ENCODE peak calls at places on chromosomes 1 and 21, in nine cellular contexts. One of them, this sample, is unnamed.

GRCh38 chr1:210362526-210362925 is 33.8 kb downstream of the HHAT start:
- DNase-seq in coronary artery: no peak
- DNase-seq in HFFc6: no peak
- DNase-seq in GM18507: no peak
- DNase-seq in GM13976: no peak
- DNase-seq in mammary epithelial cell: no peak
- DNase-seq in NCI-H1417 treated with DMSO at 0.1 percent for 48 hours: no peak
- DNase-seq in GM13977: no peak
- DNase-seq in Daoy: no peak
- DNase-seq in this sample: no peak

GRCh38 chr1:240854367-240854766 is 242.4 kb upstream of the GREM2 start:
- DNase-seq in coronary artery: no peak
- DNase-seq in HFFc6: peak; percentile 60
- DNase-seq in GM18507: no peak
- DNase-seq in GM13976: no peak
- DNase-seq in mammary epithelial cell: no peak
- DNase-seq in NCI-H1417 treated with DMSO at 0.1 percent for 48 hours: no peak
- DNase-seq in GM13977: no peak
- DNase-seq in Daoy: peak; percentile 39
- DNase-seq in this sample: no peak

GRCh38 chr1:7110306-7110705 is 325.1 kb downstream of the CAMTA1 start:
- DNase-seq in coronary artery: no peak
- DNase-seq in HFFc6: peak; percentile 4
- DNase-seq in GM18507: no peak
- DNase-seq in GM13976: no peak
- DNase-seq in mammary epithelial cell: peak; percentile 64
- DNase-seq in NCI-H1417 treated with DMSO at 0.1 percent for 48 hours: no peak
- DNase-seq in GM13977: no peak
- DNase-seq in Daoy: peak; percentile 34
- DNase-seq in this sample: no peak

GRCh38 chr1:23444104-23444533 is 19.6 kb upstream of the TCEA3 start:
- DNase-seq in coronary artery: peak; percentile 82
- DNase-seq in HFFc6: no peak
- DNase-seq in GM18507: no peak
- DNase-seq in GM13976: no peak
- DNase-seq in mammary epithelial cell: no peak
- DNase-seq in NCI-H1417 treated with DMSO at 0.1 percent for 48 hours: no peak
- DNase-seq in GM13977: no peak
- DNase-seq in Daoy: no peak
- DNase-seq in this sample: no peak

GRCh38 chr1:235402457-235403200 is 35.4 kb downstream of the TBCE start:
- DNase-seq in coronary artery: no peak
- DNase-seq in HFFc6: no peak
- DNase-seq in GM18507: no peak
- DNase-seq in GM13976: no peak
- DNase-seq in mammary epithelial cell: no peak
- DNase-seq in NCI-H1417 treated with DMSO at 0.1 percent for 48 hours: no peak
- DNase-seq in GM13977: no peak
- DNase-seq in Daoy: peak; percentile 9
- DNase-seq in this sample: no peak

GRCh38 chr1:58858344-58858673 is 74.5 kb upstream of the JUN start:
- DNase-seq in coronary artery: no peak
- DNase-seq in HFFc6: no peak
- DNase-seq in GM18507: no peak
- DNase-seq in GM13976: no peak
- DNase-seq in mammary epithelial cell: no peak
- DNase-seq in NCI-H1417 treated with DMSO at 0.1 percent for 48 hours: no peak
- DNase-seq in GM13977: no peak
- DNase-seq in Daoy: no peak
- DNase-seq in this sample: no peak

GRCh38 chr1:54699936-54700525 is 15.6 kb upstream of the TTC4 start:
- DNase-seq in coronary artery: no peak
- DNase-seq in HFFc6: no peak
- DNase-seq in GM18507: no peak
- DNase-seq in GM13976: no peak
- DNase-seq in mammary epithelial cell: no peak
- DNase-seq in NCI-H1417 treated with DMSO at 0.1 percent for 48 hours: no peak
- DNase-seq in GM13977: no peak
- DNase-seq in Daoy: no peak
- DNase-seq in this sample: no peak

GRCh38 chr1:17439250-17440073 is at the start of gene RCC2:
- DNase-seq in coronary artery: no peak
- DNase-seq in HFFc6: peak; percentile 71
- DNase-seq in GM18507: peak; percentile 75
- DNase-seq in GM13976: peak; percentile 91
- DNase-seq in mammary epithelial cell: peak; percentile 72
- DNase-seq in NCI-H1417 treated with DMSO at 0.1 percent for 48 hours: peak; percentile 39
- DNase-seq in GM13977: peak; percentile 94
- DNase-seq in Daoy: peak; percentile 78
- DNase-seq in this sample: peak; percentile 48

GRCh38 chr1:117930484-117930883 is 945 bp downstream of the WDR3 start:
- DNase-seq in coronary artery: no peak
- DNase-seq in HFFc6: no peak
- DNase-seq in GM18507: no peak
- DNase-seq in GM13976: no peak
- DNase-seq in mammary epithelial cell: peak; percentile 2
- DNase-seq in NCI-H1417 treated with DMSO at 0.1 percent for 48 hours: no peak
- DNase-seq in GM13977: no peak
- DNase-seq in Daoy: peak; percentile 5
- DNase-seq in this sample: peak; percentile 7

GRCh38 chr21:42009018-42009830 is 936 bp downstream of the ZBTB21 start:
- DNase-seq in coronary artery: peak; percentile 85
- DNase-seq in HFFc6: peak; percentile 51
- DNase-seq in GM18507: no peak
- DNase-seq in GM13976: peak; percentile 50
- DNase-seq in mammary epithelial cell: peak; percentile 60
- DNase-seq in NCI-H1417 treated with DMSO at 0.1 percent for 48 hours: no peak
- DNase-seq in GM13977: peak; percentile 50
- DNase-seq in Daoy: peak; percentile 78
- DNase-seq in this sample: no peak

GRCh38 chr21:43916691-43917514 is 51.9 kb downstream of the AGPAT3 start:
- DNase-seq in coronary artery: no peak
- DNase-seq in HFFc6: no peak
- DNase-seq in GM18507: no peak
- DNase-seq in GM13976: peak; percentile 84
- DNase-seq in mammary epithelial cell: peak; percentile 35
- DNase-seq in NCI-H1417 treated with DMSO at 0.1 percent for 48 hours: no peak
- DNase-seq in GM13977: peak; percentile 86
- DNase-seq in Daoy: no peak
- DNase-seq in this sample: no peak

GRCh38 chr1:178051071-178051470 is 42.8 kb upstream of the RASAL2 start:
- DNase-seq in coronary artery: no peak
- DNase-seq in HFFc6: no peak
- DNase-seq in GM18507: no peak
- DNase-seq in GM13976: no peak
- DNase-seq in mammary epithelial cell: no peak
- DNase-seq in NCI-H1417 treated with DMSO at 0.1 percent for 48 hours: no peak
- DNase-seq in GM13977: no peak
- DNase-seq in Daoy: no peak
- DNase-seq in this sample: no peak

GRCh38 chr1:37123266-37123665 is 89.0 kb upstream of the GRIK3 start:
- DNase-seq in coronary artery: no peak
- DNase-seq in HFFc6: no peak
- DNase-seq in GM18507: no peak
- DNase-seq in GM13976: no peak
- DNase-seq in mammary epithelial cell: no peak
- DNase-seq in NCI-H1417 treated with DMSO at 0.1 percent for 48 hours: no peak
- DNase-seq in GM13977: no peak
- DNase-seq in Daoy: no peak
- DNase-seq in this sample: no peak

GRCh38 chr1:201461783-201462441 is 7.1 kb downstream of the PHLDA3 start:
- DNase-seq in coronary artery: peak; percentile 95
- DNase-seq in HFFc6: peak; percentile 93
- DNase-seq in GM18507: no peak
- DNase-seq in GM13976: no peak
- DNase-seq in mammary epithelial cell: peak; percentile 100
- DNase-seq in NCI-H1417 treated with DMSO at 0.1 percent for 48 hours: no peak
- DNase-seq in GM13977: no peak
- DNase-seq in Daoy: peak; percentile 98
- DNase-seq in this sample: peak; percentile 67

GRCh38 chr1:220565670-220566069 is 37.7 kb downstream of the MARK1 start:
- DNase-seq in coronary artery: no peak
- DNase-seq in HFFc6: no peak
- DNase-seq in GM18507: no peak
- DNase-seq in GM13976: no peak
- DNase-seq in mammary epithelial cell: no peak
- DNase-seq in NCI-H1417 treated with DMSO at 0.1 percent for 48 hours: no peak
- DNase-seq in GM13977: no peak
- DNase-seq in Daoy: no peak
- DNase-seq in this sample: no peak

GRCh38 chr21:39675595-39675994 is 62.9 kb downstream of the B3GALT5 start:
- DNase-seq in coronary artery: no peak
- DNase-seq in HFFc6: no peak
- DNase-seq in GM18507: no peak
- DNase-seq in GM13976: no peak
- DNase-seq in mammary epithelial cell: no peak
- DNase-seq in NCI-H1417 treated with DMSO at 0.1 percent for 48 hours: no peak
- DNase-seq in GM13977: no peak
- DNase-seq in Daoy: no peak
- DNase-seq in this sample: no peak

GRCh38 chr1:102045752-102046151 is 49.0 kb upstream of the OLFM3 start:
- DNase-seq in coronary artery: no peak
- DNase-seq in HFFc6: no peak
- DNase-seq in GM18507: no peak
- DNase-seq in GM13976: no peak
- DNase-seq in mammary epithelial cell: no peak
- DNase-seq in NCI-H1417 treated with DMSO at 0.1 percent for 48 hours: no peak
- DNase-seq in GM13977: no peak
- DNase-seq in Daoy: no peak
- DNase-seq in this sample: no peak

GRCh38 chr1:11339346-11340247 is 66.6 kb downstream of the UBIAD1 start:
- DNase-seq in coronary artery: no peak
- DNase-seq in HFFc6: no peak
- DNase-seq in GM18507: no peak
- DNase-seq in GM13976: no peak
- DNase-seq in mammary epithelial cell: no peak
- DNase-seq in NCI-H1417 treated with DMSO at 0.1 percent for 48 hours: peak; percentile 28
- DNase-seq in GM13977: no peak
- DNase-seq in Daoy: no peak
- DNase-seq in this sample: peak; percentile 73

GRCh38 chr21:29640233-29640554 is 299.6 kb downstream of the GRIK1 start:
- DNase-seq in coronary artery: no peak
- DNase-seq in HFFc6: no peak
- DNase-seq in GM18507: no peak
- DNase-seq in GM13976: no peak
- DNase-seq in mammary epithelial cell: no peak
- DNase-seq in NCI-H1417 treated with DMSO at 0.1 percent for 48 hours: no peak
- DNase-seq in GM13977: no peak
- DNase-seq in Daoy: no peak
- DNase-seq in this sample: no peak

GRCh38 chr1:143619851-143620250 is 351.9 kb downstream of the FAM72C start:
- DNase-seq in coronary artery: no peak
- DNase-seq in HFFc6: no peak
- DNase-seq in GM18507: no peak
- DNase-seq in GM13976: no peak
- DNase-seq in mammary epithelial cell: no peak
- DNase-seq in NCI-H1417 treated with DMSO at 0.1 percent for 48 hours: no peak
- DNase-seq in GM13977: no peak
- DNase-seq in Daoy: no peak
- DNase-seq in this sample: no peak

GRCh38 chr21:33042812-33043211 is 17.1 kb downstream of the OLIG2 start:
- DNase-seq in coronary artery: no peak
- DNase-seq in HFFc6: peak; percentile 94
- DNase-seq in GM18507: no peak
- DNase-seq in GM13976: no peak
- DNase-seq in mammary epithelial cell: peak; percentile 56
- DNase-seq in NCI-H1417 treated with DMSO at 0.1 percent for 48 hours: no peak
- DNase-seq in GM13977: no peak
- DNase-seq in Daoy: peak; percentile 93
- DNase-seq in this sample: no peak

GRCh38 chr1:24910751-24911650 is 19.1 kb downstream of the RUNX3 start:
- DNase-seq in coronary artery: no peak
- DNase-seq in HFFc6: no peak
- DNase-seq in GM18507: no peak
- DNase-seq in GM13976: no peak
- DNase-seq in mammary epithelial cell: no peak
- DNase-seq in NCI-H1417 treated with DMSO at 0.1 percent for 48 hours: no peak
- DNase-seq in GM13977: no peak
- DNase-seq in Daoy: peak; percentile 86
- DNase-seq in this sample: no peak

GRCh38 chr1:163257763-163258162 is 55.0 kb upstream of the RGS5 start:
- DNase-seq in coronary artery: no peak
- DNase-seq in HFFc6: no peak
- DNase-seq in GM18507: no peak
- DNase-seq in GM13976: no peak
- DNase-seq in mammary epithelial cell: no peak
- DNase-seq in NCI-H1417 treated with DMSO at 0.1 percent for 48 hours: no peak
- DNase-seq in GM13977: no peak
- DNase-seq in Daoy: no peak
- DNase-seq in this sample: no peak

GRCh38 chr1:9146156-9146555 is 17.3 kb upstream of the GPR157 start:
- DNase-seq in coronary artery: no peak
- DNase-seq in HFFc6: no peak
- DNase-seq in GM18507: no peak
- DNase-seq in GM13976: no peak
- DNase-seq in mammary epithelial cell: no peak
- DNase-seq in NCI-H1417 treated with DMSO at 0.1 percent for 48 hours: no peak
- DNase-seq in GM13977: no peak
- DNase-seq in Daoy: no peak
- DNase-seq in this sample: no peak

GRCh38 chr1:185412385-185413074 is 95.5 kb upstream of the IVNS1ABP start:
- DNase-seq in coronary artery: no peak
- DNase-seq in HFFc6: no peak
- DNase-seq in GM18507: no peak
- DNase-seq in GM13976: no peak
- DNase-seq in mammary epithelial cell: peak; percentile 76
- DNase-seq in NCI-H1417 treated with DMSO at 0.1 percent for 48 hours: no peak
- DNase-seq in GM13977: no peak
- DNase-seq in Daoy: no peak
- DNase-seq in this sample: no peak

GRCh38 chr1:155976913-155977606 is 1.3 kb downstream of the ARHGEF2 start:
- DNase-seq in coronary artery: no peak
- DNase-seq in HFFc6: no peak
- DNase-seq in GM18507: no peak
- DNase-seq in GM13976: peak; percentile 25
- DNase-seq in mammary epithelial cell: peak; percentile 54
- DNase-seq in NCI-H1417 treated with DMSO at 0.1 percent for 48 hours: no peak
- DNase-seq in GM13977: no peak
- DNase-seq in Daoy: no peak
- DNase-seq in this sample: no peak

GRCh38 chr1:201826830-201827229 is 2.1 kb upstream of the IPO9 start:
- DNase-seq in coronary artery: no peak
- DNase-seq in HFFc6: no peak
- DNase-seq in GM18507: no peak
- DNase-seq in GM13976: no peak
- DNase-seq in mammary epithelial cell: peak; percentile 14
- DNase-seq in NCI-H1417 treated with DMSO at 0.1 percent for 48 hours: no peak
- DNase-seq in GM13977: no peak
- DNase-seq in Daoy: peak; percentile 36
- DNase-seq in this sample: no peak

GRCh38 chr1:75134656-75134938 is 409 bp downstream of the LHX8 start:
- DNase-seq in coronary artery: no peak
- DNase-seq in HFFc6: no peak
- DNase-seq in GM18507: no peak
- DNase-seq in GM13976: peak; percentile 6
- DNase-seq in mammary epithelial cell: no peak
- DNase-seq in NCI-H1417 treated with DMSO at 0.1 percent for 48 hours: peak; percentile 21
- DNase-seq in GM13977: no peak
- DNase-seq in Daoy: peak; percentile 25
- DNase-seq in this sample: no peak

GRCh38 chr1:78437941-78438340 is 52.8 kb upstream of the PTGFR start:
- DNase-seq in coronary artery: no peak
- DNase-seq in HFFc6: no peak
- DNase-seq in GM18507: no peak
- DNase-seq in GM13976: no peak
- DNase-seq in mammary epithelial cell: no peak
- DNase-seq in NCI-H1417 treated with DMSO at 0.1 percent for 48 hours: peak; percentile 1
- DNase-seq in GM13977: no peak
- DNase-seq in Daoy: no peak
- DNase-seq in this sample: no peak

GRCh38 chr1:39268112-39268581 is 63.7 kb downstream of the MACF1 start:
- DNase-seq in coronary artery: no peak
- DNase-seq in HFFc6: peak; percentile 82
- DNase-seq in GM18507: no peak
- DNase-seq in GM13976: peak; percentile 59
- DNase-seq in mammary epithelial cell: peak; percentile 83
- DNase-seq in NCI-H1417 treated with DMSO at 0.1 percent for 48 hours: peak; percentile 56
- DNase-seq in GM13977: peak; percentile 54
- DNase-seq in Daoy: peak; percentile 77
- DNase-seq in this sample: peak; percentile 100

GRCh38 chr1:1434812-1435093 is 737 bp upstream of the VWA1 start:
- DNase-seq in coronary artery: no peak
- DNase-seq in HFFc6: no peak
- DNase-seq in GM18507: no peak
- DNase-seq in GM13976: peak; percentile 38
- DNase-seq in mammary epithelial cell: no peak
- DNase-seq in NCI-H1417 treated with DMSO at 0.1 percent for 48 hours: no peak
- DNase-seq in GM13977: peak; percentile 39
- DNase-seq in Daoy: no peak
- DNase-seq in this sample: no peak

This sample was measured in NCI-H2107.